ENCODE peak calls at places on chromosomes 13 and 19, in seven cellular contexts. O, G, J, A, T, W and P are unnamed samples.
A peak's percentile ranks its signal among the peaks of the same experiment; 100 is the strongest.

GRCh38 chr19:54297759-54298305 is 15.1 kb downstream of the LILRA5 start:
- DNase-seq in A (no peak), W (no peak), G (no peak), J (no peak), O (peak; percentile 53), T (no peak), P (no peak)

GRCh38 chr19:7393459-7393858 is 44.7 kb downstream of the ARHGEF18 start:
- DNase-seq in O (no peak), J (no peak), A (no peak), W (no peak), G (no peak), T (no peak), P (no peak)

GRCh38 chr13:31749929-31750328 is 10.6 kb downstream of the RXFP2 start:
- DNase-seq in W (no peak), A (no peak), O (no peak), J (no peak), T (no peak), G (no peak), P (no peak)

GRCh38 chr19:33828266-33829075 is 31.8 kb downstream of the KCTD15 start:
- DNase-seq in A (no peak), O (no peak), T (no peak), W (no peak), G (no peak), J (no peak), P (no peak)

GRCh38 chr13:46475586-46475991 is 77.4 kb upstream of the LRCH1 start:
- DNase-seq in T (no peak), J (no peak), G (no peak), W (no peak), A (no peak), O (no peak), P (no peak)

GRCh38 chr13:98141938-98142426 is 912 bp upstream of the FARP1 start:
- DNase-seq in T (no peak), J (peak; percentile 26), A (no peak), G (no peak), W (peak; percentile 78), O (peak; percentile 71), P (peak; percentile 9)

GRCh38 chr19:45889210-45889885 is 3.4 kb upstream of the IRF2BP1 start:
- DNase-seq in T (no peak), A (no peak), J (no peak), G (no peak), O (no peak), W (no peak), P (no peak)

GRCh38 chr19:7063764-7064418 is 5.4 kb upstream of the MBD3L3 start:
- DNase-seq in J (no peak), G (no peak), T (no peak), O (no peak), A (no peak), W (no peak), P (no peak)

GRCh38 chr19:56821675-56822074 is 18.9 kb downstream of the PEG3 start:
- DNase-seq in T (no peak), A (no peak), W (no peak), J (no peak), O (no peak), G (no peak), P (no peak)

GRCh38 chr13:69324109-69324886 is 783.3 kb upstream of the ATXN8OS start:
- DNase-seq in G (no peak), A (no peak), W (peak; percentile 53), O (peak; percentile 54), T (no peak), J (no peak), P (peak; percentile 3)

GRCh38 chr19:57171551-57172081 is 4.3 kb upstream of the DUXA start:
- DNase-seq in T (no peak), W (peak; percentile 65), O (no peak), J (peak; percentile 32), G (peak; percentile 42), A (peak; percentile 60), P (peak; percentile 49)

GRCh38 chr13:36778083-36778671 is 40.8 kb upstream of the RFXAP start:
- DNase-seq in A (no peak), O (peak; percentile 15), J (no peak), T (no peak), W (peak; percentile 31), G (no peak), P (peak; percentile 51)

GRCh38 chr13:110124201-110124600 is 182.8 kb downstream of the COL4A1 start:
- DNase-seq in O (no peak), A (no peak), J (no peak), W (peak; percentile 40), G (no peak), T (no peak), P (no peak)

GRCh38 chr13:52706074-52706473 is 33.5 kb downstream of the CNMD start:
- DNase-seq in W (no peak), G (no peak), J (no peak), A (no peak), T (no peak), O (no peak), P (no peak)

GRCh38 chr13:86591862-86592261 is 792.6 kb upstream of the SLITRK6 start:
- DNase-seq in A (no peak), W (no peak), T (no peak), O (no peak), J (no peak), G (no peak), P (no peak)

GRCh38 chr13:53411443-53411842 is 382.8 kb downstream of the OLFM4 start:
- DNase-seq in T (no peak), O (no peak), W (peak; percentile 76), A (no peak), J (no peak), G (no peak), P (no peak)

GRCh38 chr13:31046711-31047279 is 114.3 kb downstream of the TEX26 start:
- DNase-seq in O (peak; percentile 89), W (peak; percentile 76), A (peak; percentile 21), T (no peak), G (no peak), J (peak; percentile 11), P (no peak)

GRCh38 chr13:112757759-112758086 is 67.9 kb downstream of the ATP11A start:
- DNase-seq in G (no peak), A (no peak), T (no peak), O (no peak), J (no peak), W (no peak), P (no peak)

GRCh38 chr13:39956036-39956435 is 300.6 kb downstream of the COG6 start:
- DNase-seq in A (no peak), G (no peak), J (no peak), T (no peak), O (no peak), W (no peak), P (no peak)

GRCh38 chr19:17997969-17998826 is 9.8 kb upstream of the ARRDC2 start:
- DNase-seq in G (no peak), J (no peak), W (no peak), T (no peak), O (peak; percentile 34), A (no peak), P (no peak)

GRCh38 chr13:42996584-42996983 is 4.5 kb upstream of the EPSTI1 start:
- DNase-seq in A (no peak), O (no peak), J (no peak), W (no peak), G (no peak), T (no peak), P (peak; percentile 97)

GRCh38 chr19:36573948-36574726 is 1.0 kb upstream of the ZNF529 start:
- DNase-seq in T (no peak), J (no peak), G (no peak), W (no peak), O (no peak), A (no peak), P (peak; percentile 35)

GRCh38 chr13:113483504-113484287 is 6.8 kb downstream of the DCUN1D2 start:
- DNase-seq in T (no peak), G (no peak), O (no peak), J (no peak), A (no peak), W (no peak), P (no peak)